ENCODE peak calls at places on chromosomes 4 and X, in nine cellular contexts. C is mesenchymal stem cell; E is stimulated activated naive CD8-positive, alpha-beta T cell treated with anti-CD3 and anti-CD28 coated beads, Interleukin-15, Interleukin-2, amounts not matched to agents 100 U/mL and 50 U/mL, for 24 hours; B is AG09309; H is EH; K is PC-3; F is naive thymus-derived CD8-positive, alpha-beta T cell; R is left cardiac atrium; Q is activated T-cell treated with anti-CD3 and anti-CD28 coated beads for 1 hour. A is an unnamed sample.

GRCh38 chrX:104668550-104668949 is 102.6 kb downstream of the IL1RAPL2 start:
- DNase-seq in C (peak; percentile 37), E (no peak), B (no peak), H (peak; percentile 0), K (peak; percentile 57), F (no peak), R (no peak), Q (no peak), A (peak; percentile 23)

GRCh38 chr4:25965629-25966028 is 51.6 kb downstream of the SMIM20 start:
- DNase-seq in C (no peak), E (no peak), B (no peak), H (no peak), K (no peak), F (no peak), R (no peak), Q (no peak), A (no peak)

GRCh38 chrX:150574824-150575409 is 6.5 kb downstream of the MTM1 start:
- DNase-seq in C (no peak), E (no peak), B (no peak), H (peak; percentile 12), K (no peak), F (no peak), R (no peak), Q (no peak), A (no peak)

GRCh38 chr4:74758521-74758920 is 35.8 kb downstream of the BTC start:
- DNase-seq in C (no peak), E (no peak), B (no peak), H (no peak), K (no peak), F (no peak), R (no peak), Q (no peak), A (no peak)

GRCh38 chrX:148385471-148385870 is 114.9 kb upstream of the AFF2 start:
- DNase-seq in C (no peak), E (no peak), B (no peak), H (no peak), K (no peak), F (no peak), R (no peak), Q (no peak), A (no peak)

GRCh38 chr4:123651127-123651526 is 254.5 kb downstream of the SPRY1 start:
- DNase-seq in C (no peak), E (no peak), B (peak; percentile 43), H (peak; percentile 40), K (no peak), F (no peak), R (no peak), Q (no peak), A (no peak)

GRCh38 chr4:5721923-5722322 is 10.9 kb downstream of the EVC start:
- DNase-seq in C (no peak), E (no peak), B (no peak), H (no peak), K (no peak), F (no peak), R (no peak), Q (no peak), A (no peak)

GRCh38 chr4:38092701-38093100 is 132.5 kb downstream of the PTTG2 start:
- DNase-seq in C (peak; percentile 57), E (no peak), B (no peak), H (peak; percentile 74), K (no peak), F (no peak), R (no peak), Q (no peak), A (no peak)

GRCh38 chrX:13750204-13750603 is 15.7 kb downstream of the OFD1 start:
- DNase-seq in C (peak; percentile 45), E (no peak), B (no peak), H (peak; percentile 44), K (peak; percentile 78), F (no peak), R (no peak), Q (no peak), A (peak; percentile 46)

GRCh38 chr4:77734928-77735327 is 84.2 kb downstream of the CNOT6L start:
- DNase-seq in C (peak; percentile 91), E (peak; percentile 31), B (peak; percentile 46), H (peak; percentile 70), K (no peak), F (no peak), R (no peak), Q (no peak), A (peak; percentile 76)

GRCh38 chr4:23237771-23238170 is 545.0 kb downstream of the GBA3 start:
- DNase-seq in C (no peak), E (no peak), B (no peak), H (no peak), K (no peak), F (no peak), R (peak; percentile 48), Q (no peak), A (no peak)

GRCh38 chr4:134202557-134202956 is 968 bp upstream of the PABPC4L start:
- DNase-seq in C (peak; percentile 33), E (no peak), B (no peak), H (peak; percentile 44), K (peak; percentile 62), F (no peak), R (no peak), Q (no peak), A (peak; percentile 48)

GRCh38 chr4:87345139-87345538 is 22.5 kb upstream of the HSD17B13 start:
- DNase-seq in C (no peak), E (no peak), B (no peak), H (no peak), K (no peak), F (no peak), R (no peak), Q (no peak), A (no peak)

GRCh38 chr4:972651-973424 is 531 bp downstream of the DGKQ start:
- DNase-seq in C (peak; percentile 28), E (peak; percentile 58), B (no peak), H (peak; percentile 41), K (peak; percentile 13), F (peak; percentile 54), R (peak; percentile 52), Q (peak; percentile 37), A (no peak)

GRCh38 chr4:141853091-141853734 is 216.8 kb downstream of the IL15 start:
- DNase-seq in C (no peak), E (no peak), B (no peak), H (peak; percentile 56), K (peak; percentile 98), F (no peak), R (no peak), Q (no peak), A (peak; percentile 8)

GRCh38 chr4:177726111-177726510 is 283.9 kb upstream of the AGA start:
- DNase-seq in C (peak; percentile 33), E (no peak), B (no peak), H (no peak), K (peak; percentile 75), F (no peak), R (no peak), Q (no peak), A (no peak)

GRCh38 chr4:18110099-18110498 is 88.5 kb upstream of the LCORL start:
- DNase-seq in C (no peak), E (no peak), B (no peak), H (no peak), K (no peak), F (no peak), R (no peak), Q (no peak), A (no peak)

GRCh38 chrX:40008841-40009461 is 88.8 kb downstream of the BCOR start:
- DNase-seq in C (peak; percentile 64), E (peak; percentile 52), B (no peak), H (peak; percentile 36), K (no peak), F (no peak), R (peak; percentile 52), Q (no peak), A (no peak)

GRCh38 chrX:42691196-42691595 is 86.8 kb downstream of the PPP1R2C start:
- DNase-seq in C (no peak), E (no peak), B (no peak), H (no peak), K (no peak), F (no peak), R (no peak), Q (no peak), A (no peak)

GRCh38 chrX:122565952-122566351 is 618.1 kb upstream of the GRIA3 start:
- DNase-seq in C (peak; percentile 89), E (no peak), B (peak; percentile 93), H (peak; percentile 98), K (peak; percentile 72), F (no peak), R (peak; percentile 19), Q (no peak), A (peak; percentile 80)

GRCh38 chr4:128287159-128287870 is at the start of gene PGRMC2:
- DNase-seq in C (peak; percentile 51), E (no peak), B (no peak), H (peak; percentile 53), K (peak; percentile 10), F (peak; percentile 1), R (no peak), Q (no peak), A (peak; percentile 47)

GRCh38 chr4:108168672-108169562 is at the start of gene LEF1:
- DNase-seq in C (peak; percentile 65), E (peak; percentile 74), B (no peak), H (peak; percentile 26), K (peak; percentile 20), F (peak; percentile 67), R (peak; percentile 31), Q (peak; percentile 66), A (peak; percentile 48)

GRCh38 chr4:150518559-150518958 is 63.4 kb upstream of the MAB21L2 start:
- DNase-seq in C (peak; percentile 38), E (no peak), B (no peak), H (peak; percentile 19), K (peak; percentile 74), F (no peak), R (no peak), Q (no peak), A (peak; percentile 54)

GRCh38 chr4:149706942-149707341 is 108.7 kb downstream of the IQCM start:
- DNase-seq in C (peak; percentile 67), E (no peak), B (no peak), H (peak; percentile 76), K (no peak), F (no peak), R (no peak), Q (no peak), A (no peak)

GRCh38 chrX:77444075-77444474 is 3.1 kb upstream of the FGF16 start:
- DNase-seq in C (no peak), E (no peak), B (no peak), H (no peak), K (no peak), F (no peak), R (no peak), Q (no peak), A (no peak)

GRCh38 chr4:159283697-159284492 is 181.0 kb downstream of the RAPGEF2 start:
- DNase-seq in C (peak; percentile 64), E (no peak), B (no peak), H (peak; percentile 95), K (peak; percentile 71), F (no peak), R (no peak), Q (no peak), A (peak; percentile 65)

GRCh38 chr4:3436798-3437581 is 4.8 kb upstream of the HGFAC start:
- DNase-seq in C (peak; percentile 29), E (no peak), B (no peak), H (peak; percentile 69), K (peak; percentile 75), F (no peak), R (no peak), Q (no peak), A (peak; percentile 82)

GRCh38 chr4:3263053-3263958 is 14.3 kb downstream of the MSANTD1 start:
- DNase-seq in C (no peak), E (no peak), B (no peak), H (no peak), K (no peak), F (no peak), R (peak; percentile 2), Q (no peak), A (no peak)

GRCh38 chr4:91990726-91991125 is 313.0 kb upstream of the GRID2 start:
- DNase-seq in C (no peak), E (no peak), B (no peak), H (no peak), K (no peak), F (no peak), R (no peak), Q (no peak), A (no peak)